ENCODE peak calls at places on chromosomes 2 and 18, in four cellular contexts. One of them, this sample, is unnamed.

GRCh38 chr2:43228782-43229659 is 2.6 kb upstream of the ZFP36L2 start:
- DNase-seq in right lobe of liver: peak; percentile 31
- DNase-seq in CD8-positive, alpha-beta memory T cell: peak; percentile 46
- DNase-seq in Karpas-422: no peak
- DNase-seq in this sample: no peak

GRCh38 chr2:119749405-119750066 is 10.2 kb upstream of the PTPN4 start:
- DNase-seq in CD8-positive, alpha-beta memory T cell: no peak
- DNase-seq in Karpas-422: no peak
- DNase-seq in right lobe of liver: no peak
- DNase-seq in this sample: no peak

GRCh38 chr18:10164241-10165160 is 250.7 kb downstream of the VAPA start:
- DNase-seq in CD8-positive, alpha-beta memory T cell: no peak
- DNase-seq in right lobe of liver: no peak
- DNase-seq in Karpas-422: no peak
- DNase-seq in this sample: no peak

GRCh38 chr18:79643049-79643765 is 36.4 kb upstream of the CTDP1 start:
- DNase-seq in right lobe of liver: no peak
- DNase-seq in Karpas-422: peak; percentile 52
- DNase-seq in CD8-positive, alpha-beta memory T cell: no peak
- DNase-seq in this sample: no peak

GRCh38 chr18:7598167-7599062 is 31.3 kb downstream of the PTPRM start:
- DNase-seq in Karpas-422: no peak
- DNase-seq in CD8-positive, alpha-beta memory T cell: no peak
- DNase-seq in right lobe of liver: no peak
- DNase-seq in this sample: no peak

GRCh38 chr2:239629936-239630617 is 229.3 kb upstream of the HDAC4 start:
- DNase-seq in right lobe of liver: no peak
- DNase-seq in Karpas-422: no peak
- DNase-seq in CD8-positive, alpha-beta memory T cell: peak; percentile 27
- DNase-seq in this sample: no peak

GRCh38 chr2:21836261-21836660 is 712.5 kb downstream of the TDRD15 start:
- DNase-seq in CD8-positive, alpha-beta memory T cell: no peak
- DNase-seq in Karpas-422: no peak
- DNase-seq in right lobe of liver: no peak
- DNase-seq in this sample: no peak

GRCh38 chr18:51300912-51301311 is 103.4 kb upstream of the MEX3C start:
- DNase-seq in Karpas-422: no peak
- DNase-seq in right lobe of liver: no peak
- DNase-seq in CD8-positive, alpha-beta memory T cell: no peak
- DNase-seq in this sample: no peak

GRCh38 chr18:906416-907170 is 1.9 kb downstream of the ADCYAP1 start:
- DNase-seq in Karpas-422: no peak
- DNase-seq in right lobe of liver: no peak
- DNase-seq in CD8-positive, alpha-beta memory T cell: no peak
- DNase-seq in this sample: no peak

GRCh38 chr2:65031341-65032015 is 24.7 kb upstream of the CEP68 start:
- DNase-seq in Karpas-422: peak; percentile 87
- DNase-seq in right lobe of liver: no peak
- DNase-seq in CD8-positive, alpha-beta memory T cell: no peak
- DNase-seq in this sample: no peak

GRCh38 chr18:23772327-23772920 is 83.2 kb downstream of the LAMA3 start:
- DNase-seq in right lobe of liver: no peak
- DNase-seq in Karpas-422: no peak
- DNase-seq in CD8-positive, alpha-beta memory T cell: no peak
- DNase-seq in this sample: no peak

GRCh38 chr2:44168684-44169154 is at the start of gene PPM1B:
- DNase-seq in CD8-positive, alpha-beta memory T cell: no peak
- DNase-seq in right lobe of liver: peak; percentile 100
- DNase-seq in Karpas-422: no peak
- DNase-seq in this sample: no peak

GRCh38 chr2:201781583-201782051 is 884 bp upstream of the ALS2 start:
- DNase-seq in Karpas-422: peak; percentile 68
- DNase-seq in CD8-positive, alpha-beta memory T cell: peak; percentile 2
- DNase-seq in right lobe of liver: no peak
- DNase-seq in this sample: no peak

GRCh38 chr18:55165399-55166125 is 206.3 kb upstream of the CCDC68 start:
- DNase-seq in Karpas-422: no peak
- DNase-seq in right lobe of liver: no peak
- DNase-seq in CD8-positive, alpha-beta memory T cell: no peak
- DNase-seq in this sample: no peak

GRCh38 chr18:48934400-48934707 is 16.4 kb downstream of the SMAD7 start:
- DNase-seq in CD8-positive, alpha-beta memory T cell: no peak
- DNase-seq in Karpas-422: no peak
- DNase-seq in right lobe of liver: no peak
- DNase-seq in this sample: no peak

GRCh38 chr18:48932462-48932818 is 18.3 kb downstream of the SMAD7 start:
- DNase-seq in right lobe of liver: no peak
- DNase-seq in Karpas-422: no peak
- DNase-seq in CD8-positive, alpha-beta memory T cell: no peak
- DNase-seq in this sample: no peak

GRCh38 chr18:48931680-48932461 is 18.9 kb downstream of the SMAD7 start:
- DNase-seq in Karpas-422: no peak
- DNase-seq in CD8-positive, alpha-beta memory T cell: no peak
- DNase-seq in right lobe of liver: no peak
- DNase-seq in this sample: no peak

GRCh38 chr18:48933578-48934399 is 17.0 kb downstream of the SMAD7 start:
- DNase-seq in right lobe of liver: no peak
- DNase-seq in Karpas-422: no peak
- DNase-seq in CD8-positive, alpha-beta memory T cell: no peak
- DNase-seq in this sample: no peak

GRCh38 chr18:48932822-48933510 is 17.8 kb downstream of the SMAD7 start:
- DNase-seq in Karpas-422: peak; percentile 78
- DNase-seq in right lobe of liver: no peak
- DNase-seq in CD8-positive, alpha-beta memory T cell: no peak
- DNase-seq in this sample: no peak
- H3K4me3 ChIP-seq in Karpas-422: peak overlapping the region; percentile 34
- H3K4me3 ChIP-seq in right lobe of liver: no peak overlapping the region
- H3K4me3 ChIP-seq in CD8-positive, alpha-beta memory T cell: no peak overlapping the region
- H3K4me3 ChIP-seq in this sample: peak overlapping the region; percentile 29

GRCh38 chr2:144503221-144503620 is 16.7 kb downstream of the ZEB2 start:
- DNase-seq in CD8-positive, alpha-beta memory T cell: no peak
- DNase-seq in right lobe of liver: no peak
- DNase-seq in Karpas-422: no peak
- DNase-seq in this sample: no peak

GRCh38 chr2:144502356-144502755 is 17.6 kb downstream of the ZEB2 start:
- DNase-seq in right lobe of liver: no peak
- DNase-seq in CD8-positive, alpha-beta memory T cell: no peak
- DNase-seq in Karpas-422: no peak
- DNase-seq in this sample: no peak

GRCh38 chr2:144505245-144505801 is 14.6 kb downstream of the ZEB2 start:
- DNase-seq in Karpas-422: no peak
- DNase-seq in CD8-positive, alpha-beta memory T cell: peak; percentile 70
- DNase-seq in right lobe of liver: no peak
- DNase-seq in this sample: no peak

GRCh38 chr2:144501118-144501517 is 18.8 kb downstream of the ZEB2 start:
- DNase-seq in right lobe of liver: no peak
- DNase-seq in CD8-positive, alpha-beta memory T cell: no peak
- DNase-seq in Karpas-422: no peak
- DNase-seq in this sample: no peak

DNA sequence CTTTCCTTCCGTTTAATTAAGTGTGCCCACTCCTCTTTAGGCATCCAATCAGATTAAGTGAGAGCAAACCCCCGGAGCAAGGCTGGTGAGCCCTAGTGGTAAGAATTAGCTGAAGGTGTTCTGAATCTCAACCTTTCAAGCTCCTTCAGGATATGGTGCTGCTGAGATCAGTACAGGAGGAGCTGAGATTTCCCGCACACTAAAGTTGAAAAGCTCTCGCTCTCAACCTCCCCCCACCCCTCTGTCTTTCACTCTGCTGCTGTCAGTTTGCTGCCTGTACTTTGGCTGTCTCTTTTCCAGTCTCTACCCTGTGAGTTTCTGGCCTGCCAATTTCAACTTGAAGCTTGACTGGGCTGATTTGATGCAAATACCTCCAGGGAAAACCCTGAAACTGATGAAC is 15.7 kb downstream of the ZEB2 start:
- DNase-seq in CD8-positive, alpha-beta memory T cell: no peak
- DNase-seq in right lobe of liver: no peak
- DNase-seq in Karpas-422: no peak
- DNase-seq in this sample: no peak
- H3K4me3 ChIP-seq in CD8-positive, alpha-beta memory T cell: no peak overlapping the region
- H3K4me3 ChIP-seq in right lobe of liver: no peak overlapping the region
- H3K4me3 ChIP-seq in Karpas-422: no peak overlapping the region
- H3K4me3 ChIP-seq in this sample: no peak overlapping the region

GRCh38 chr2:68318686-68319396 is 908 bp downstream of the CNRIP1 start:
- DNase-seq in right lobe of liver: peak; percentile 65
- DNase-seq in Karpas-422: no peak
- DNase-seq in CD8-positive, alpha-beta memory T cell: no peak
- DNase-seq in this sample: no peak
- H3K4me3 ChIP-seq in right lobe of liver: peak overlapping the region; percentile 47
- H3K4me3 ChIP-seq in Karpas-422: no peak overlapping the region
- H3K4me3 ChIP-seq in CD8-positive, alpha-beta memory T cell: no peak overlapping the region
- H3K4me3 ChIP-seq in this sample: no peak overlapping the region

GRCh38 chr2:32522770-32523169 is 105.1 kb upstream of the TTC27 start:
- DNase-seq in right lobe of liver: no peak
- DNase-seq in CD8-positive, alpha-beta memory T cell: no peak
- DNase-seq in Karpas-422: no peak
- DNase-seq in this sample: no peak

DNA sequence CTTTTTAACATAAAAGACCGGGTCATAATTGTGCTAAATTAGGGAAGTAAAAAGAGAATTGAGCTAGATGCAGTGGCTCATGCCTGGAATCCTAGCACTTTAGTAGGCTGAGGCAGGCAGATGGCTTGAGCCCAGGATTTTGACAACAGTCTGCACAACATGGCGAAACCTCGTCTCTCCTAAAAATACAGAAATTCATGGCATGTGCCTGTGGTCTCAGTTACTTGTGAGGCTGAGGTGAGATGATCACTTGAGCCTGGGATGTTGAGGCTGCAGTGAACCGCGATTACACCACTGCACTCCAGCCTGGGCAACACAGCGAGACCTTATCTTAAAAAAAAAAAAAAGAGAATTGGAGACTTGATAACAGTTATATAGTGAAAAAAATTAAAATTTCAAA is 104.1 kb upstream of the TTC27 start:
- DNase-seq in CD8-positive, alpha-beta memory T cell: no peak
- DNase-seq in right lobe of liver: no peak
- DNase-seq in Karpas-422: no peak
- DNase-seq in this sample: no peak
- H3K4me3 ChIP-seq in CD8-positive, alpha-beta memory T cell: no peak overlapping the region
- H3K4me3 ChIP-seq in right lobe of liver: no peak overlapping the region
- H3K4me3 ChIP-seq in Karpas-422: no peak overlapping the region
- H3K4me3 ChIP-seq in this sample: no peak overlapping the region

GRCh38 chr2:66550826-66551225 is 115.9 kb downstream of the MEIS1 start:
- DNase-seq in Karpas-422: no peak
- DNase-seq in right lobe of liver: no peak
- DNase-seq in CD8-positive, alpha-beta memory T cell: no peak
- DNase-seq in this sample: no peak
- H3K4me3 ChIP-seq in Karpas-422: no peak overlapping the region
- H3K4me3 ChIP-seq in right lobe of liver: no peak overlapping the region
- H3K4me3 ChIP-seq in CD8-positive, alpha-beta memory T cell: no peak overlapping the region
- H3K4me3 ChIP-seq in this sample: no peak overlapping the region

GRCh38 chr2:12199661-12200258 is 453.3 kb downstream of the LPIN1 start:
- DNase-seq in Karpas-422: no peak
- DNase-seq in CD8-positive, alpha-beta memory T cell: no peak
- DNase-seq in right lobe of liver: no peak
- DNase-seq in this sample: no peak

GRCh38 chr2:12197133-12197532 is 450.7 kb downstream of the LPIN1 start:
- DNase-seq in Karpas-422: no peak
- DNase-seq in CD8-positive, alpha-beta memory T cell: no peak
- DNase-seq in right lobe of liver: no peak
- DNase-seq in this sample: no peak

GRCh38 chr2:12192762-12193161 is 446.3 kb downstream of the LPIN1 start:
- DNase-seq in CD8-positive, alpha-beta memory T cell: no peak
- DNase-seq in right lobe of liver: no peak
- DNase-seq in Karpas-422: no peak
- DNase-seq in this sample: no peak

GRCh38 chr2:12194936-12195335 is 448.5 kb downstream of the LPIN1 start:
- DNase-seq in right lobe of liver: no peak
- DNase-seq in CD8-positive, alpha-beta memory T cell: no peak
- DNase-seq in Karpas-422: no peak
- DNase-seq in this sample: no peak

DNA sequence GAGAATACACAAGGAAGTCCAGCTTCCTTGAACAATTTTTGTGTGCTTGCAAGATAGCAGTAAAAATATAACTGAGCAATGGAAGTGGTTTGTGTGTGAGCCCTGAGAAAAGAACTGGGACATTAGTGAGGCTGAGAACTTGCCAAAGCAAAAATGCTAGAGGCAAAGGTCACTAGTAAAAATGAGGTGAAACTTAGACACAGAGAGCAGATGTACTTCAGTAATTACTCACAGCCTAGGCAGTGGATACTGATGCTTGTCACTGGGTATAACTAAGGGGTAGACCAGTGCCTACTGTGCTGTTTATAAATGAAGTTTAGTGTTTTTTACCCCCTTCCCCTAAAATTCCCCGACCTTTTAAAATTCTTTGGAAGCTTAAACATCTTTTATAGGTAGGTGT is 450.1 kb downstream of the LPIN1 start:
- DNase-seq in Karpas-422: no peak
- DNase-seq in CD8-positive, alpha-beta memory T cell: no peak
- DNase-seq in right lobe of liver: no peak
- DNase-seq in this sample: no peak
- H3K4me3 ChIP-seq in Karpas-422: no peak overlapping the region
- H3K4me3 ChIP-seq in CD8-positive, alpha-beta memory T cell: no peak overlapping the region
- H3K4me3 ChIP-seq in right lobe of liver: no peak overlapping the region
- H3K4me3 ChIP-seq in this sample: no peak overlapping the region

DNA sequence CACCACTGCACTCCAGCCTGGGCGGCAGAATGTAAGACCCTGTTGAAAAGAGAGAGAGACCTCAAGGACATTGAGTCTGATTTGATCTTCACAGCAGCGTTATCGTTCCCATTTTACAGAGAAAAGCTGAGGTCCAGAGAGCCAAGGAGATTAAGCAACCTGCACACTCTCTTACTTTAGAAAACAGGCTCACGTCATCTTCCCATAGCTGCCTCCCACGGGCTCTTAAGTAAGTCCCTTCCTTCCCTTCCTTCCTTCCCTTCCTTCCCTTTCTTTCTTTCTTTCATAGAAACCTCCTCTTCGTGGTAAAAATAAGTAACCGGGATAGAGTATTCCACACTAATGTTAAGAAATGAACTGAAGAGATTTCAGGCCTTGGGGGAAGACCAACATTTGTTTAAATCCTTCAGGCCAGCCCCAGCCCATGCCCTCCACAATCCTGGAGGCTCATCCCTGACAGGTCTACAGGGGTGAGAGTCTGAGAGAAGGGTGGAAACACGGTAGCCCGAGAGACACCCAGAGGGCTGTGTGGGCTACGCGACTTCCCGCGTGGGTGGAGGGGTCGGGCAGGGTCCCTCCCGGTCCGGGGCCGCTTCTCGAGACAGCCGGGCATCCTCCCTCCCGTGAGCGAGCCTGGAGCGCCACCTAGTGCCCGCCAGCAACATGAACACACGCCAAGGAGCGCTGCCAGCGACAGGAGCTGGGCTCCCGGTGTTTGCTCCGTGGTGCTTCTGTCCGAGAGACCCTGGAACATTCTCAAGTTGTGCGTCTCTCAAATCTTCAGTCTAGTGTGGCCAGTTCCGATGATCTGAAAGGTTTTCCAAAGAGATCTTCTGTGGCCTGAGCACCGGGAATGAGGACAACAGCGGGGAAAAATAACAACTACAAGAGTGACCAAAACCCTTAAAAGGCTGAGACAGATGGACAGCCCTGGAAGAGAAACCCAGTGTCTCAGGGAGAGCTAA is 160.3 kb downstream of the INO80D start:
- DNase-seq in CD8-positive, alpha-beta memory T cell: peak; percentile 42
- DNase-seq in Karpas-422: peak; percentile 89
- DNase-seq in right lobe of liver: peak; percentile 86
- DNase-seq in this sample: no peak
- H3K4me3 ChIP-seq in CD8-positive, alpha-beta memory T cell: no peak overlapping the region
- H3K4me3 ChIP-seq in Karpas-422: no peak overlapping the region
- H3K4me3 ChIP-seq in right lobe of liver: peak overlapping the region; percentile 16
- H3K4me3 ChIP-seq in this sample: no peak overlapping the region